ENCODE peak calls at places on chromosomes 13 and 19, in ten cellular contexts. E is H1, R is transverse colon, Z is GM12878, L is upper lobe of left lung, V is SK-N-SH, M is A549, P is sigmoid colon, F is HepG2, X is stomach. U is an unnamed sample.

GRCh38 chr13:49307365-49307764 is 59.6 kb downstream of the CDADC1 start:
- DNase-seq in P (peak; percentile 88), R (no peak), X (no peak), Z (no peak), V (no peak), E (no peak), F (no peak), L (no peak), M (no peak), U (peak; percentile 60)

GRCh38 chr19:15962319-15962718 is 13.5 kb downstream of the OR10H4 start:
- DNase-seq in F (no peak), P (no peak), Z (no peak), R (no peak), X (no peak), V (no peak), L (no peak), M (no peak), E (no peak), U (no peak)

GRCh38 chr13:22744688-22745452 is 435.9 kb upstream of the SGCG start:
- DNase-seq in L (no peak), X (no peak), Z (no peak), V (no peak), R (no peak), M (peak; percentile 74), P (no peak), E (no peak), F (no peak), U (no peak)

GRCh38 chr13:27319404-27319803 is 48.8 kb downstream of the RASL11A start:
- DNase-seq in M (no peak), Z (no peak), E (no peak), F (no peak), V (no peak), P (no peak), L (no peak), X (no peak), R (no peak), U (no peak)

GRCh38 chr19:49851456-49852259 is 699 bp downstream of the PTOV1 start:
- DNase-seq in L (no peak), F (no peak), X (no peak), Z (no peak), R (no peak), E (peak; percentile 69), V (peak; percentile 80), M (no peak), P (no peak), U (no peak)

GRCh38 chr19:1001538-1002166 is 1.4 kb downstream of the GRIN3B start:
- DNase-seq in P (no peak), Z (no peak), V (peak; percentile 90), R (peak; percentile 65), M (peak; percentile 46), L (peak; percentile 70), F (no peak), E (peak; percentile 96), X (peak; percentile 68), U (no peak)

GRCh38 chr19:15265849-15266248 is 33.6 kb upstream of the EPHX3 start:
- DNase-seq in V (peak; percentile 91), Z (no peak), R (peak; percentile 75), E (no peak), P (peak; percentile 97), L (peak; percentile 83), M (no peak), F (no peak), X (peak; percentile 93), U (peak; percentile 84)

GRCh38 chr13:99227909-99228688 is 27.4 kb downstream of the UBAC2 start:
- DNase-seq in E (no peak), F (no peak), Z (no peak), X (no peak), P (no peak), M (no peak), L (peak; percentile 62), V (no peak), R (no peak), U (no peak)

GRCh38 chr13:37225414-37226047 is 120.1 kb upstream of the CSNK1A1L start:
- DNase-seq in E (no peak), Z (no peak), V (no peak), F (no peak), P (no peak), R (no peak), M (no peak), X (no peak), L (no peak), U (no peak)

GRCh38 chr13:29901714-29902631 is 51.6 kb upstream of the UBL3 start:
- DNase-seq in P (no peak), E (no peak), F (no peak), X (no peak), V (no peak), L (peak; percentile 42), M (peak; percentile 41), Z (no peak), R (peak; percentile 49), U (no peak)

GRCh38 chr19:48551437-48552302 is at the start of gene SULT2B1:
- DNase-seq in Z (no peak), M (peak; percentile 78), L (peak; percentile 69), X (peak; percentile 85), R (peak; percentile 87), P (no peak), V (peak; percentile 39), F (no peak), E (no peak), U (no peak)
- TF ChIP-seq EP300 in Z (no peak), M (no peak), L (no peak), X (no peak), R (no peak), P (no peak), V (no peak), F (no peak), E (no peak), U (no peak)

GRCh38 chr19:55635334-55635717 is 5.5 kb upstream of the ZNF580 start:
- DNase-seq in E (no peak), M (no peak), L (no peak), R (no peak), V (no peak), P (no peak), F (no peak), X (no peak), Z (no peak), U (no peak)

GRCh38 chr19:55635856-55636440 is 4.9 kb upstream of the ZNF580 start:
- DNase-seq in V (peak; percentile 1), P (no peak), X (no peak), L (no peak), Z (no peak), E (no peak), M (no peak), F (no peak), R (no peak), U (no peak)

GRCh38 chr19:55638864-55639359 is 1.9 kb upstream of the ZNF580 start:
- DNase-seq in X (no peak), E (peak; percentile 72), Z (no peak), F (peak; percentile 66), V (peak; percentile 52), R (no peak), L (no peak), M (peak; percentile 87), P (no peak), U (no peak)

GRCh38 chr19:55637534-55637933 is 3.3 kb upstream of the ZNF580 start:
- DNase-seq in V (peak; percentile 1), F (no peak), Z (no peak), L (no peak), E (no peak), R (no peak), M (no peak), X (no peak), P (no peak), U (no peak)

GRCh38 chr19:55636723-55637122 is 4.1 kb upstream of the ZNF580 start:
- DNase-seq in L (no peak), E (no peak), Z (no peak), R (no peak), P (no peak), F (no peak), V (no peak), M (no peak), X (no peak), U (no peak)
- H3K4me1 ChIP-seq in L (peaks cover 55% of the 10 kb centered on the region), E (peaks cover 8% of the 10 kb centered on the region), Z (peaks cover 38% of the 10 kb centered on the region), R (peaks cover 22% of the 10 kb centered on the region), P (peaks cover 70% of the 10 kb centered on the region), F (peaks cover 55% of the 10 kb centered on the region), V (peaks cover 8% of the 10 kb centered on the region), M (peaks cover 22% of the 10 kb centered on the region), X (peaks cover 80% of the 10 kb centered on the region), U (peaks cover 78% of the 10 kb centered on the region)

GRCh38 chr19:3617463-3617862 is 9.1 kb downstream of the CACTIN start:
- DNase-seq in E (no peak), V (no peak), M (no peak), P (no peak), Z (no peak), R (peak; percentile 77), X (peak; percentile 75), F (no peak), L (no peak), U (no peak)

GRCh38 chr19:3618144-3618810 is 8.3 kb downstream of the CACTIN start:
- DNase-seq in Z (peak; percentile 12), L (peak; percentile 50), M (peak; percentile 44), P (peak; percentile 88), V (peak; percentile 98), X (peak; percentile 73), F (no peak), R (peak; percentile 70), E (peak; percentile 96), U (peak; percentile 60)

GRCh38 chr19:3620145-3620816 is 6.3 kb downstream of the CACTIN start:
- DNase-seq in L (no peak), X (no peak), Z (no peak), M (no peak), V (no peak), F (no peak), R (no peak), P (no peak), E (no peak), U (no peak)

GRCh38 chr19:3619631-3620012 is 7.0 kb downstream of the CACTIN start:
- DNase-seq in X (no peak), E (no peak), F (no peak), P (no peak), R (no peak), M (no peak), L (no peak), V (no peak), Z (no peak), U (no peak)

GRCh38 chr19:3618811-3619630 is 7.6 kb downstream of the CACTIN start:
- DNase-seq in R (no peak), L (no peak), F (no peak), V (no peak), Z (no peak), P (no peak), X (no peak), M (no peak), E (no peak), U (no peak)
- TF ChIP-seq EP300 in R (no peak), L (no peak), F (no peak), V (no peak), Z (no peak), P (no peak), X (no peak), M (no peak), E (no peak), U (no peak)

DNA sequence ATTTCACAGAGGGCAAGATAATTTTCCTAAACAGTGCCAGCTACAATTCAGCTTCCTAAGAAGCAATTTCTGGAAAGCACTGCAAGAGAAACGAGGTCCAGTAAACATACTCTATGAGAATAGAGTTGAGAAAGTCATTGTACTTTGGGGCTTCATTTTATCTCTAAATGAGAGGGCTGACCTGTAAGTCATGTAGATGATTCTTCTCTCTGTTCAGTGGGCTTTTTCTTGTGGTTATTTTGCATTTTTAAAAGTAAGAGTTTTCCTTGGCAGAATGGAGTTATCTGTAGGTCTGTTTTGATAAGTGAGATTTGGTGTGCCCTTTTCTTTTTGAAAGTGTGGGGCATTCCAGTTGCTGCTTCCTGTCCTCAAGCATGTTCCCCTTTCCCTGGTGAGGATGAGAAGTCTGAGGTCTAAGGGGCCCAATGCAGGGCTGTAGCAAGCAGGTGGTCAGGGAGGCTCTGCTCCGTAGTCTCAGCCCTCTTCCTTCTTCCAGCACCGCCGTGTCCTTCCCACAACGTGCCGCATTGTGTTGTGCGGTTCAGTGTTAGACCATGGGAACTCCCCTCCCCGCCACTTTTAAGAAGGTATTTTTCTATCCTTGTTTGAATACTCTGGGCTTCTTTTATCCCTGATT is 86.3 kb downstream of the ARHGEF7 start:
- DNase-seq in V (no peak), F (no peak), M (no peak), X (no peak), L (no peak), P (no peak), R (no peak), E (no peak), Z (no peak), U (no peak)
- H3K4me1 ChIP-seq in V (peaks cover 14% of the 10 kb centered on the region), F (peaks cover 13% of the 10 kb centered on the region), M (peaks cover 5% of the 10 kb centered on the region), X (peaks cover 44% of the 10 kb centered on the region), L (peaks cover 44% of the 10 kb centered on the region), P (peaks cover 38% of the 10 kb centered on the region), R (peaks cover 8% of the 10 kb centered on the region), E (peaks cover 22% of the 10 kb centered on the region), Z (peaks cover 48% of the 10 kb centered on the region), U (peaks cover 68% of the 10 kb centered on the region)

U was measured in tibial nerve.